ENCODE peak calls at places on chromosomes 3 and 15, in seven cellular contexts. One of them, this sample, is unnamed.

GRCh38 chr3:38950585-38950984 is 101.2 kb downstream of the SCN11A start:
- DNase-seq in heart left ventricle: no peak
- DNase-seq in right atrium auricular region: no peak
- DNase-seq in B cell: no peak
- DNase-seq in fibroblast of lung: no peak
- DNase-seq in WTC11: no peak
- DNase-seq in GM13977: no peak
- DNase-seq in this sample: no peak

GRCh38 chr3:190586631-190587000 is 72.7 kb downstream of the IL1RAP start:
- DNase-seq in fibroblast of lung: peak; percentile 28
- DNase-seq in heart left ventricle: no peak
- DNase-seq in GM13977: no peak
- DNase-seq in WTC11: no peak
- DNase-seq in right atrium auricular region: no peak
- DNase-seq in B cell: no peak
- DNase-seq in this sample: peak; percentile 17

GRCh38 chr3:5126586-5126985 is 4.5 kb downstream of the ARL8B start:
- DNase-seq in right atrium auricular region: no peak
- DNase-seq in heart left ventricle: no peak
- DNase-seq in WTC11: no peak
- DNase-seq in fibroblast of lung: peak; percentile 65
- DNase-seq in B cell: no peak
- DNase-seq in GM13977: no peak
- DNase-seq in this sample: no peak

GRCh38 chr3:193686665-193687506 is 93.9 kb downstream of the OPA1 start:
- DNase-seq in heart left ventricle: no peak
- DNase-seq in WTC11: no peak
- DNase-seq in fibroblast of lung: no peak
- DNase-seq in GM13977: no peak
- DNase-seq in right atrium auricular region: no peak
- DNase-seq in B cell: no peak
- DNase-seq in this sample: no peak

GRCh38 chr3:149145926-149146325 is 16.5 kb downstream of the HPS3 start:
- DNase-seq in B cell: peak; percentile 55
- DNase-seq in fibroblast of lung: no peak
- DNase-seq in GM13977: no peak
- DNase-seq in right atrium auricular region: no peak
- DNase-seq in WTC11: no peak
- DNase-seq in heart left ventricle: no peak
- DNase-seq in this sample: no peak

GRCh38 chr3:30919600-30919999 is 25.1 kb upstream of the GADL1 start:
- DNase-seq in right atrium auricular region: no peak
- DNase-seq in WTC11: no peak
- DNase-seq in fibroblast of lung: no peak
- DNase-seq in B cell: no peak
- DNase-seq in GM13977: no peak
- DNase-seq in heart left ventricle: no peak
- DNase-seq in this sample: no peak

GRCh38 chr3:126621171-126621570 is 33.8 kb downstream of the TXNRD3 start:
- DNase-seq in heart left ventricle: peak; percentile 59
- DNase-seq in fibroblast of lung: peak; percentile 8
- DNase-seq in GM13977: no peak
- DNase-seq in WTC11: no peak
- DNase-seq in B cell: no peak
- DNase-seq in right atrium auricular region: no peak
- DNase-seq in this sample: no peak

GRCh38 chr15:69585937-69586336 is 133.3 kb downstream of the RPLP1 start:
- DNase-seq in B cell: no peak
- DNase-seq in WTC11: no peak
- DNase-seq in GM13977: no peak
- DNase-seq in right atrium auricular region: no peak
- DNase-seq in fibroblast of lung: no peak
- DNase-seq in heart left ventricle: no peak
- DNase-seq in this sample: no peak

GRCh38 chr3:41267975-41268640 is 68.8 kb downstream of the CTNNB1 start:
- DNase-seq in GM13977: no peak
- DNase-seq in WTC11: no peak
- DNase-seq in heart left ventricle: no peak
- DNase-seq in fibroblast of lung: peak; percentile 96
- DNase-seq in B cell: no peak
- DNase-seq in right atrium auricular region: no peak
- DNase-seq in this sample: no peak

GRCh38 chr3:9750556-9751411 is 1.0 kb downstream of the OGG1 start:
- DNase-seq in heart left ventricle: no peak
- DNase-seq in fibroblast of lung: no peak
- DNase-seq in WTC11: no peak
- DNase-seq in right atrium auricular region: no peak
- DNase-seq in GM13977: peak; percentile 45
- DNase-seq in B cell: no peak
- DNase-seq in this sample: no peak

GRCh38 chr3:176202652-176203051 is 994.6 kb downstream of the TBL1XR1 start:
- DNase-seq in right atrium auricular region: no peak
- DNase-seq in B cell: no peak
- DNase-seq in GM13977: no peak
- DNase-seq in fibroblast of lung: no peak
- DNase-seq in heart left ventricle: no peak
- DNase-seq in WTC11: no peak
- DNase-seq in this sample: no peak

GRCh38 chr3:117910820-117911524 is 1123.7 kb downstream of the IGSF11 start:
- DNase-seq in WTC11: peak; percentile 18
- DNase-seq in B cell: no peak
- DNase-seq in fibroblast of lung: no peak
- DNase-seq in right atrium auricular region: no peak
- DNase-seq in heart left ventricle: no peak
- DNase-seq in GM13977: no peak
- DNase-seq in this sample: no peak

GRCh38 chr3:46442591-46443530 is 21.8 kb downstream of the LTF start:
- DNase-seq in B cell: no peak
- DNase-seq in WTC11: no peak
- DNase-seq in right atrium auricular region: peak; percentile 70
- DNase-seq in fibroblast of lung: peak; percentile 60
- DNase-seq in heart left ventricle: no peak
- DNase-seq in GM13977: no peak
- DNase-seq in this sample: peak; percentile 63

GRCh38 chr3:105868450-105868744 is 415 bp downstream of the CBLB start:
- DNase-seq in WTC11: peak; percentile 69
- DNase-seq in B cell: peak; percentile 53
- DNase-seq in heart left ventricle: peak; percentile 57
- DNase-seq in fibroblast of lung: peak; percentile 46
- DNase-seq in GM13977: peak; percentile 23
- DNase-seq in right atrium auricular region: no peak
- DNase-seq in this sample: peak; percentile 20

GRCh38 chr15:77010312-77010686 is 15.4 kb downstream of the PSTPIP1 start:
- DNase-seq in WTC11: no peak
- DNase-seq in fibroblast of lung: no peak
- DNase-seq in B cell: no peak
- DNase-seq in GM13977: no peak
- DNase-seq in heart left ventricle: no peak
- DNase-seq in right atrium auricular region: no peak
- DNase-seq in this sample: no peak

GRCh38 chr3:117398166-117398954 is 688.8 kb downstream of the TUSC7 start:
- DNase-seq in GM13977: no peak
- DNase-seq in B cell: no peak
- DNase-seq in WTC11: peak; percentile 64
- DNase-seq in heart left ventricle: no peak
- DNase-seq in right atrium auricular region: no peak
- DNase-seq in fibroblast of lung: no peak
- DNase-seq in this sample: no peak

GRCh38 chr3:66206806-66207205 is 14.0 kb upstream of the SLC25A26 start:
- DNase-seq in heart left ventricle: no peak
- DNase-seq in GM13977: no peak
- DNase-seq in right atrium auricular region: no peak
- DNase-seq in B cell: no peak
- DNase-seq in fibroblast of lung: no peak
- DNase-seq in WTC11: no peak
- DNase-seq in this sample: no peak

GRCh38 chr15:98289747-98290146 is 329.2 kb downstream of the ARRDC4 start:
- DNase-seq in GM13977: no peak
- DNase-seq in heart left ventricle: no peak
- DNase-seq in WTC11: no peak
- DNase-seq in fibroblast of lung: no peak
- DNase-seq in right atrium auricular region: no peak
- DNase-seq in B cell: no peak
- DNase-seq in this sample: no peak

GRCh38 chr3:124775776-124776336 is 45.6 kb downstream of the UMPS start:
- DNase-seq in heart left ventricle: no peak
- DNase-seq in B cell: no peak
- DNase-seq in WTC11: no peak
- DNase-seq in fibroblast of lung: no peak
- DNase-seq in right atrium auricular region: no peak
- DNase-seq in GM13977: no peak
- DNase-seq in this sample: no peak

GRCh38 chr15:82647045-82647834 is at the start of gene CPEB1:
- DNase-seq in right atrium auricular region: no peak
- DNase-seq in GM13977: peak; percentile 74
- DNase-seq in B cell: peak; percentile 77
- DNase-seq in fibroblast of lung: peak; percentile 51
- DNase-seq in WTC11: peak; percentile 49
- DNase-seq in heart left ventricle: peak; percentile 46
- DNase-seq in this sample: peak; percentile 69
- TF ChIP-seq CTCF in right atrium auricular region: no peak
- TF ChIP-seq CTCF in GM13977: peak; percentile 21
- TF ChIP-seq CTCF in B cell: peak; percentile 16
- TF ChIP-seq CTCF in fibroblast of lung: no peak
- TF ChIP-seq CTCF in WTC11: no peak
- TF ChIP-seq CTCF in heart left ventricle: peak; percentile 13
- TF ChIP-seq CTCF in this sample: no peak

DNA sequence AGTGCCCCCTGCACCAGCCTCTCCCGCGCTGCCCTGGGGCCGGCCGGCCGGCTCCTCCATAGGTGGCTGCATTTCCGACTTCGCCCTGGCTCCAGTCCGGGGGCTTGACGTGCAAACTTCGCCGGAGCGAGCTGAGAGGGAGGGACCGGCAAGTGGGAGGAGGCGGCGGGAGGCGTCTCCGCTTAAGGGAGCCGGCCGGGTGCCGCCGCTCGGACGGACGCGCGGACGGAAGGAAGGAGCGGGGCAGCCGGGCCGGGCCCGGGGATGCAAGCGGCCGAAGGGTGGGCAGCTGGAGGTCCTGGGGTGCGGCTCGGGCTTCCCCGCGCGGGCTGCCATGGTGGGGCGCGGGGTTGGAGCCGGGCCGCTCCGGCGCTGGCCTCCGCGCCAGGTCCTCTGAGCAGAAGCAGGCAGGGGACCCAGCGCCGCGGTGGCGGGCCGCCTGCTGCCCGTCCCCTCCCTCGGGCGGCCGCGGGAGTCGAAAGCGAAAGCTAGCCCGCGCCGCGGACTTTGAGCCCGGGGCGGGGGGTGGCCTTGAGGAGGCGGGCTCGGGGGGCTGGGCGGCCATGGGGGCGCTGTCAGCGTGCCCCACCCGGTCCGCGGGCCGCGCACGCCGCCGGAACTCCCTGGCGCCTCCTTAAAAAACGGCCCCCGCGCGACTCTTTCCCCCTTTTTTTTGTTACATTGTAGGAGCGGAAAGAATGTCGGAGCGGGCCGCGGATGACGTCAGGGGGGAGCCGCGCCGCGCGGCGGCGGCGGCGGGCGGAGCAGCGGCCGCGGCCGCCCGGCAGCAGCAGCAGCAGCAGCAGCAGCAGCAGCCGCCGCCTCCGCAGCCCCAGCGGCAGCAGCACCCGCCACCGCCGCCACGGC is at the start of gene SCAANT1:
- DNase-seq in GM13977: peak; percentile 92
- DNase-seq in WTC11: peak; percentile 83
- DNase-seq in right atrium auricular region: peak; percentile 92
- DNase-seq in fibroblast of lung: peak; percentile 92
- DNase-seq in heart left ventricle: peak; percentile 94
- DNase-seq in B cell: peak; percentile 93
- DNase-seq in this sample: peak; percentile 95
- TF ChIP-seq CTCF in GM13977: peak; percentile 4
- TF ChIP-seq CTCF in WTC11: no peak
- TF ChIP-seq CTCF in right atrium auricular region: no peak
- TF ChIP-seq CTCF in fibroblast of lung: no peak
- TF ChIP-seq CTCF in heart left ventricle: peak; percentile 27
- TF ChIP-seq CTCF in B cell: no peak
- TF ChIP-seq CTCF in this sample: no peak

DNA sequence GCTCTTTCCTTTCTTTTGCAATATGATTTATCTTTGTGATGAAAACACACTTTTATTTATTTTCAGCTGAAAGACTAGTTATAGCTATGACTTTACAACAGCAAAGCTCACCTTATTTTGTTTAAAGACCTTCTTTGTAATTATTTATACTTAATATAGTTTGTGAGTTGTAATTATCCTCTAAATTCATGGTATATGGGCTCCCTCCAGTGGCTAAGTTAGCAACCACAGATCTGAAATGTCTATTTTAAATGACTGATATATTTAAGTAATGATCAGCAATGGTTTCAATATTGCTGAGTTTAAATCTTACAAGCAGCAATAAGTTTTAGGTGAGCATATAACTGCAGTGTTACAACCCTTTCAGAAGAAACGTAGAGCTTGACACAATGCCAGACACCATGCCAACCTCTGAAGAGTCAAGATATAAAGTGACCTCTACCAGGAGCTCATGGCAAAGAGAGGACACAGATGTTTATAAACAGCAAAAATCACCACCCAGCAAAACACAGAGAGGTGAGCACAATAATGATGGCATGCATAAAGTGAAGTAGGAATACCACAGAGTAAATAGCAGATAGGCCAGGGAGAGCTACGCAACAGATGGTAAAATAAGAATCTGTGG is 143.6 kb upstream of the ZNF385D start:
- DNase-seq in right atrium auricular region: no peak
- DNase-seq in fibroblast of lung: peak; percentile 62
- DNase-seq in heart left ventricle: peak; percentile 24
- DNase-seq in WTC11: no peak
- DNase-seq in GM13977: no peak
- DNase-seq in B cell: no peak
- DNase-seq in this sample: no peak
- TF ChIP-seq CTCF in right atrium auricular region: peak; percentile 60
- TF ChIP-seq CTCF in fibroblast of lung: peak; percentile 63
- TF ChIP-seq CTCF in heart left ventricle: peak; percentile 74
- TF ChIP-seq CTCF in WTC11: peak; percentile 48
- TF ChIP-seq CTCF in GM13977: peak; percentile 19
- TF ChIP-seq CTCF in B cell: no peak
- TF ChIP-seq CTCF in this sample: peak; percentile 2

DNA sequence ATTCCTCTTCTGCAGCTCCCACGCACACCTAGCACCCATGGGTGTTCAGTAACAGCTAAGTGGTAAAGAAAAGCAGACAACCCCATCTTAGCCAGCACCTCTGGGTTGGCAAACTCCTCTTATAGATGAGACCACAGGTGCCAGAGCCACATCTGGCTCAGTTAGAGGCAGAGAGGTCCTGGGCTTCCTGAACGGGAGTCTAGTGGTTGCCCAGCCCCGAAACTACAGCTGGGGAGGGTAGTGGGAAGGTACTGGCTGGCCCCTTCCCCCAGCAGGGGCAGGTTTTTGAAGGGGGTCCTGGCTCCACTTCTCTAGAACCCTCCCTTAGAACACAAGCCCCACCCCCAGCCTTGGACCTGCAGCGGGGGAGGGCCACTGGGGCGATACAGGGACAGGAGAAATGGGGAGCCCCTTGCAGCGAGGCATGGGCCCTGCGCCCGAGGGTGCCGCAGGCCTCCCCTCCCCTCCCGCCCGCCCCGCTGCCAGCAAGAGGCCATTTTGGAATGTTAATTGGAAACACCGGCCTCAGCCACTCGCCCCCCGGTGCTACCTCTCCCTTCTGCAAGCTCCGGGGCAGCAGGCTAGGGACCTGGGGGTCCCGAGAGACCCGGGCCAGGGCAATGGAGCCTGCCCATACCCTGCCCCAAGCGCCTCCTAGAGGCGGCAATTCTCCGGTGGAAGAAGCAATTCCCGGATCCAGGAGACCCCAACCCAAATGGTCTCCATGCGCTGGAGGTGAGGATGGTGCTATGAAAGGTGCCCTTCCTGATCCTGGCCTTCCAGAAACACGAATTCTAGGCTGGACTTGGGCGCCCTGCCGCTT is 1.5 kb downstream of the DUSP7 start:
- DNase-seq in B cell: peak; percentile 56
- DNase-seq in fibroblast of lung: no peak
- DNase-seq in heart left ventricle: no peak
- DNase-seq in GM13977: no peak
- DNase-seq in right atrium auricular region: no peak
- DNase-seq in WTC11: peak; percentile 58
- DNase-seq in this sample: no peak
- TF ChIP-seq CTCF in B cell: no peak
- TF ChIP-seq CTCF in fibroblast of lung: peak; percentile 39
- TF ChIP-seq CTCF in heart left ventricle: peak; percentile 38
- TF ChIP-seq CTCF in GM13977: peak; percentile 36
- TF ChIP-seq CTCF in right atrium auricular region: no peak
- TF ChIP-seq CTCF in WTC11: no peak
- TF ChIP-seq CTCF in this sample: no peak